ENCODE peak calls at places on chromosomes 16 and 17, in ten cellular contexts. S is progenitor cell of endocrine pancreas, Z is ovary, N is cardiac fibroblast, Q is nephron progenitor cell, F is tibial nerve, Y is H9, A is uterus, J is glutamatergic neuron, I is HFFc6. T is an unnamed sample.

GRCh38 chr16:84937196-84937935 is 74.0 kb downstream of the ZDHHC7 start:
- DNase-seq in S (no peak), Z (no peak), N (no peak), Q (no peak), F (no peak), Y (no peak), A (no peak), J (no peak), I (no peak), T (no peak)

GRCh38 chr17:61551255-61551742 is 39.7 kb downstream of the NACA2 start:
- DNase-seq in S (no peak), Z (no peak), N (peak), Q (no peak), F (no peak), Y (no peak), A (no peak), J (no peak), I (peak), T (no peak)

GRCh38 chr16:19432429-19432828 is 14.7 kb downstream of the TMC5 start:
- DNase-seq in S (no peak), Z (no peak), N (no peak), Q (no peak), F (no peak), Y (no peak), A (no peak), J (no peak), I (no peak), T (no peak)

GRCh38 chr16:22189473-22190168 is 16.5 kb upstream of the EEF2K start:
- DNase-seq in S (no peak), Z (peak), N (peak), Q (peak), F (peak), Y (peak), A (peak), J (peak), I (no peak), T (peak)

GRCh38 chr16:86452451-86452850 is 57.9 kb upstream of the FOXF1 start:
- DNase-seq in S (no peak), Z (no peak), N (no peak), Q (no peak), F (no peak), Y (no peak), A (no peak), J (no peak), I (no peak), T (no peak)

GRCh38 chr17:913207-913606 is 66.4 kb downstream of the NXN start:
- DNase-seq in S (no peak), Z (no peak), N (no peak), Q (no peak), F (no peak), Y (no peak), A (no peak), J (no peak), I (no peak), T (no peak)

GRCh38 chr17:48636177-48637018 is 10.2 kb upstream of the HOXB9 start:
- DNase-seq in S (peak), Z (no peak), N (peak), Q (peak), F (no peak), Y (peak), A (peak), J (peak), I (peak), T (peak)

GRCh38 chr17:73348824-73349095 is 37.0 kb upstream of the CDC42EP4 start:
- DNase-seq in S (no peak), Z (no peak), N (no peak), Q (no peak), F (no peak), Y (no peak), A (no peak), J (no peak), I (no peak), T (no peak)

GRCh38 chr17:17028878-17029535 is 13.2 kb upstream of the MPRIP start:
- DNase-seq in S (no peak), Z (no peak), N (no peak), Q (no peak), F (no peak), Y (peak), A (no peak), J (peak), I (no peak), T (no peak)

GRCh38 chr16:53502331-53503269 is at the start of gene AKTIP:
- DNase-seq in S (peak), Z (peak), N (peak), Q (peak), F (no peak), Y (peak), A (no peak), J (peak), I (peak), T (no peak)

GRCh38 chr17:14058051-14058450 is 11.3 kb upstream of the COX10 start:
- DNase-seq in S (no peak), Z (no peak), N (peak), Q (no peak), F (no peak), Y (no peak), A (no peak), J (no peak), I (peak), T (no peak)

GRCh38 chr17:4945176-4945943 is 3.0 kb downstream of the PFN1 start:
- DNase-seq in S (no peak), Z (peak), N (peak), Q (no peak), F (peak), Y (peak), A (peak), J (no peak), I (peak), T (peak)

GRCh38 chr17:50807014-50807413 is 28.4 kb upstream of the WFIKKN2 start:
- DNase-seq in S (no peak), Z (no peak), N (peak), Q (no peak), F (no peak), Y (no peak), A (no peak), J (no peak), I (no peak), T (no peak)

GRCh38 chr16:6625606-6626005 is 707.0 kb upstream of the RBFOX1 start:
- DNase-seq in S (no peak), Z (no peak), N (no peak), Q (no peak), F (no peak), Y (no peak), A (no peak), J (no peak), I (no peak), T (no peak)

GRCh38 chr17:29597361-29598172 is 4.6 kb downstream of the ANKRD13B start:
- DNase-seq in S (no peak), Z (peak), N (no peak), Q (no peak), F (no peak), Y (no peak), A (peak), J (no peak), I (no peak), T (no peak)

GRCh38 chr17:57898487-57899311 is 48.9 kb upstream of the MRPS23 start:
- DNase-seq in S (no peak), Z (peak), N (peak), Q (peak), F (no peak), Y (peak), A (peak), J (peak), I (peak), T (no peak)

GRCh38 chr16:68388124-68388523 is 60.2 kb downstream of the SMPD3 start:
- DNase-seq in S (no peak), Z (no peak), N (no peak), Q (no peak), F (no peak), Y (no peak), A (no peak), J (no peak), I (no peak), T (no peak)

GRCh38 chr17:33858682-33859081 is 396.4 kb upstream of the CCL2 start:
- DNase-seq in S (no peak), Z (no peak), N (no peak), Q (no peak), F (no peak), Y (no peak), A (no peak), J (no peak), I (no peak), T (no peak)

GRCh38 chr16:77913738-77914263 is 108.5 kb upstream of the CLEC3A start:
- DNase-seq in S (no peak), Z (no peak), N (no peak), Q (no peak), F (no peak), Y (no peak), A (no peak), J (no peak), I (no peak), T (no peak)

GRCh38 chr17:39950871-39951348 is 11.9 kb upstream of the GSDMA start:
- DNase-seq in S (no peak), Z (peak), N (peak), Q (peak), F (no peak), Y (no peak), A (no peak), J (peak), I (no peak), T (no peak)

GRCh38 chr17:65856865-65857264 is 295.4 kb upstream of the AXIN2 start:
- DNase-seq in S (no peak), Z (no peak), N (peak), Q (no peak), F (no peak), Y (no peak), A (no peak), J (no peak), I (peak), T (no peak)

GRCh38 chr17:74380086-74380958 is 13.0 kb downstream of the GPR142 start:
- DNase-seq in S (no peak), Z (no peak), N (no peak), Q (no peak), F (no peak), Y (peak), A (no peak), J (no peak), I (no peak), T (no peak)

GRCh38 chr16:68892898-68893297 is 49.6 kb downstream of the TANGO6 start:
- DNase-seq in S (no peak), Z (no peak), N (no peak), Q (no peak), F (no peak), Y (no peak), A (no peak), J (no peak), I (no peak), T (no peak)

GRCh38 chr17:42623732-42624596 is 14.5 kb downstream of the TUBG1 start:
- DNase-seq in S (no peak), Z (no peak), N (peak), Q (no peak), F (no peak), Y (no peak), A (no peak), J (no peak), I (no peak), T (no peak)

GRCh38 chr17:38563362-38564253 is 42.1 kb downstream of the SRCIN1 start:
- DNase-seq in S (no peak), Z (no peak), N (no peak), Q (peak), F (no peak), Y (peak), A (no peak), J (peak), I (no peak), T (no peak)

GRCh38 chr17:16997514-16998429 is 25.9 kb upstream of the TNFRSF13B start:
- DNase-seq in S (no peak), Z (no peak), N (no peak), Q (no peak), F (no peak), Y (no peak), A (no peak), J (no peak), I (no peak), T (peak)

GRCh38 chr17:17890773-17891759 is 54.3 kb upstream of the SREBF1 start:
- DNase-seq in S (peak), Z (no peak), N (peak), Q (peak), F (peak), Y (peak), A (no peak), J (peak), I (peak), T (peak)

GRCh38 chr17:79874329-79874981 is 35.2 kb upstream of the CBX4 start:
- DNase-seq in S (no peak), Z (no peak), N (peak), Q (no peak), F (no peak), Y (no peak), A (no peak), J (no peak), I (no peak), T (no peak)

GRCh38 chr17:76868669-76869208 is 535 bp downstream of the MGAT5B start:
- DNase-seq in S (peak), Z (no peak), N (no peak), Q (no peak), F (no peak), Y (no peak), A (no peak), J (peak), I (no peak), T (no peak)

GRCh38 chr16:29961479-29962343 is at the start of gene TMEM219:
- DNase-seq in S (peak), Z (peak), N (peak), Q (peak), F (peak), Y (peak), A (peak), J (peak), I (peak), T (peak)
- TF ChIP-seq CTCF in S (peak), Z (peak), N (peak), Q (peak), F (peak), Y (peak), A (peak), J (peak), I (peak), T (peak)

DNA sequence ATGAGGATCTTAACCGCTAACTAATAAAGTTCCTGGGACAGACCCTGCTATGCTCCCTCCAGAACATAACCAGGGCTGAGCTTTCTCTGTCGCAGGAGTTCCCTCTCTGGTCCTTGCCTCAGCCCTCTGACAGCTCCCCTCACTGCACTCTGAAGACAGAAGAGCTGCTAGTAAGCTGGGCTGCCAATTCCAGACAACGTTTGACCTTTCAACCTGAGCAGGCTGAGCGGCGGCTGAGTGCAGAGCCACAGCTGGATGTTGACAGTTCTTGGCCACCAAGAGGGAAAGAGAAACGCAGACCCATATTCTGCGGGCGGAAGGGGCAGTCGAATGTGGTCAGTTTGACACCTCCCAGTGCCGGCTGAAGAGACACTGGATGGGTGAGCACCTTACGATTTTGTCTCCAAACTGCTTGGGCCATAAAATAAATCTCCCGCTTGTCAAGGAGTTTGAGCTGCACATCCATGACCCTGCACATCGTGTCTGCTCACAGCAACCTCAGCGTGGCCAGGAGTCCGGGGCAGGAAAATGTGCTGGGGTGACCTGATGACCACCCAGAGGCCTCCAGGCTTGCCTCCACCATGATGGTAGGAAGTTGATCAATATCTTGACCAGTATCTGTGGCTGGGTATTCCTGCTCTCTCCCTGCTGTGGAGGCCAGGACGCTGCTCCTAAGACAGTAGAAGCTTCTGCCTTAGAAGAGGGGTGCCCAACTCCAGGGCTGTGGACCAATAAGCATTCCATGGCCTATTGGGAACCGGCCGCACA is 209.2 kb downstream of the PARN start:
- DNase-seq in S (no peak), Z (no peak), N (peak), Q (peak), F (no peak), Y (no peak), A (no peak), J (no peak), I (no peak), T (no peak)
- TF ChIP-seq CTCF in S (no peak), Z (no peak), N (no peak), Q (no peak), F (no peak), Y (no peak), A (no peak), J (no peak), I (no peak), T (no peak)

GRCh38 chr16:27268376-27269299 is at the start of gene NSMCE1:
- DNase-seq in S (peak), Z (peak), N (peak), Q (peak), F (peak), Y (peak), A (peak), J (peak), I (peak), T (peak)
- TF ChIP-seq CTCF in S (no peak), Z (peak), N (peak), Q (no peak), F (no peak), Y (no peak), A (peak), J (no peak), I (peak), T (no peak)

GRCh38 chr17:81480140-81480917 is 32.3 kb downstream of the ACTG1 start:
- DNase-seq in S (no peak), Z (peak), N (peak), Q (no peak), F (peak), Y (no peak), A (no peak), J (peak), I (peak), T (no peak)
- TF ChIP-seq CTCF in S (no peak), Z (no peak), N (peak), Q (no peak), F (no peak), Y (no peak), A (no peak), J (no peak), I (no peak), T (no peak)

GRCh38 chr16:52068447-52069074 is 478.4 kb downstream of the TOX3 start:
- DNase-seq in S (peak), Z (no peak), N (peak), Q (peak), F (no peak), Y (peak), A (no peak), J (peak), I (peak), T (no peak)
- TF ChIP-seq CTCF in S (peak), Z (no peak), N (no peak), Q (peak), F (no peak), Y (peak), A (peak), J (no peak), I (peak), T (no peak)

GRCh38 chr17:71085238-71086033 is 916.1 kb downstream of the KCNJ2 start:
- DNase-seq in S (peak), Z (no peak), N (no peak), Q (peak), F (no peak), Y (peak), A (no peak), J (peak), I (no peak), T (no peak)

GRCh38 chr17:71080937-71081336 is 911.6 kb downstream of the KCNJ2 start:
- DNase-seq in S (no peak), Z (no peak), N (no peak), Q (no peak), F (no peak), Y (peak), A (no peak), J (no peak), I (no peak), T (no peak)

GRCh38 chr17:71081666-71082065 is 912.3 kb downstream of the KCNJ2 start:
- DNase-seq in S (no peak), Z (no peak), N (no peak), Q (no peak), F (no peak), Y (no peak), A (no peak), J (no peak), I (no peak), T (no peak)

GRCh38 chr17:71084838-71085237 is 915.5 kb downstream of the KCNJ2 start:
- DNase-seq in S (no peak), Z (no peak), N (no peak), Q (no peak), F (no peak), Y (no peak), A (no peak), J (no peak), I (no peak), T (no peak)

GRCh38 chr17:71084219-71084618 is 914.9 kb downstream of the KCNJ2 start:
- DNase-seq in S (no peak), Z (no peak), N (peak), Q (peak), F (peak), Y (peak), A (no peak), J (peak), I (peak), T (no peak)
- TF ChIP-seq CTCF in S (peak), Z (no peak), N (peak), Q (peak), F (no peak), Y (peak), A (no peak), J (peak), I (peak), T (no peak)

GRCh38 chr16:72008424-72009216 is at the start of gene DHODH:
- DNase-seq in S (peak), Z (peak), N (peak), Q (peak), F (peak), Y (peak), A (peak), J (peak), I (peak), T (peak)
- TF ChIP-seq CTCF in S (no peak), Z (no peak), N (peak), Q (no peak), F (no peak), Y (no peak), A (peak), J (no peak), I (no peak), T (no peak)

GRCh38 chr16:28090646-28091377 is 27.3 kb upstream of the GSG1L start:
- DNase-seq in S (no peak), Z (no peak), N (no peak), Q (no peak), F (no peak), Y (peak), A (no peak), J (peak), I (peak), T (no peak)
- TF ChIP-seq CTCF in S (peak), Z (no peak), N (peak), Q (no peak), F (no peak), Y (peak), A (no peak), J (peak), I (peak), T (no peak)

DNA sequence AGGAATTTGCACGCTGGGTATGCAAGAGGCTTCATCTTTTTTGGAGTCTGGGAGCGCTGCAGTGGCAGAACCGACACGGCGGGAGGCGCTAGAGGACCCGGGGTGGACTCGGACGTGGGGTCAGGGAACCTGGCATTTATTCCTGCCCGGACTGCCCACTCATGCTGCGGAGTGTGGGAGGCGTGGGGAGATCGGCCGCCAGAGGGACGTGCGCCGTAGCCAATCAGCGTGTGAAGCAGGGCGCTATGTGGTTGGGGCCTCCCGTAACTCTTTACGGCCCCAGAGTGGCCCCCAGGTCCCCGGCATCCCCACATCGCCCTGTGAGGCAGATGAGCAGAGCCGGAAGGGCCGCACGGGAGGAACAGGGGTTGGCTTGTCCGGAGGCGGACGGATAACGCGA is 11.2 kb downstream of the FLYWCH2 start:
- DNase-seq in S (no peak), Z (no peak), N (no peak), Q (no peak), F (no peak), Y (no peak), A (no peak), J (no peak), I (no peak), T (no peak)
- TF ChIP-seq CTCF in S (no peak), Z (no peak), N (no peak), Q (no peak), F (no peak), Y (peak), A (no peak), J (no peak), I (peak), T (no peak)